ENCODE peak calls at places on chromosome 21, in six cellular contexts. H is CD4-positive, CD25-positive, alpha-beta regulatory T cell; T is right atrium auricular region; Y is pancreas; R is endothelial cell of umbilical vein; V is BE2C. F is an unnamed sample. For H3K36me3 and H3K4me1, the result is how much of the 10 kb centered on the place peaks cover.

GRCh38 chr21:31235671-31236450 is 108.2 kb downstream of the TIAM1 start:
- DNase-seq in H (no peak), T (no peak), Y (no peak), R (no peak), V (no peak), F (no peak)

GRCh38 chr21:38859852-38860251 is 54.1 kb downstream of the ETS2 start:
- DNase-seq in H (no peak), T (no peak), Y (no peak), R (no peak), V (no peak), F (no peak)

GRCh38 chr21:17925000-17925610 is 105.9 kb upstream of the C21orf91 start:
- DNase-seq in H (peak), T (no peak), Y (peak), R (peak), V (peak), F (peak)

GRCh38 chr21:36082140-36082742 is 12.4 kb downstream of the CBR1 start:
- DNase-seq in H (no peak), T (no peak), Y (no peak), R (no peak), V (no peak), F (no peak)

GRCh38 chr21:36330904-36331303 is 10.9 kb downstream of the MORC3 start:
- DNase-seq in H (peak), T (no peak), Y (peak), R (peak), V (peak), F (peak)

GRCh38 chr21:46422636-46423241 is 36.0 kb upstream of the DIP2A start:
- DNase-seq in H (no peak), T (no peak), Y (no peak), R (no peak), V (no peak), F (no peak)

GRCh38 chr21:46125846-46126301 is 28.0 kb downstream of the COL6A2 start:
- DNase-seq in H (no peak), T (no peak), Y (no peak), R (no peak), V (no peak), F (no peak)

GRCh38 chr21:37937668-37938067 is 21.4 kb upstream of the KCNJ6 start:
- DNase-seq in H (no peak), T (no peak), Y (no peak), R (no peak), V (no peak), F (no peak)

GRCh38 chr21:39633770-39634181 is 21.0 kb downstream of the B3GALT5 start:
- DNase-seq in H (no peak), T (no peak), Y (no peak), R (no peak), V (no peak), F (no peak)

GRCh38 chr21:27480841-27481261 is 514.0 kb upstream of the ADAMTS5 start:
- DNase-seq in H (no peak), T (no peak), Y (no peak), R (no peak), V (no peak), F (no peak)

DNA sequence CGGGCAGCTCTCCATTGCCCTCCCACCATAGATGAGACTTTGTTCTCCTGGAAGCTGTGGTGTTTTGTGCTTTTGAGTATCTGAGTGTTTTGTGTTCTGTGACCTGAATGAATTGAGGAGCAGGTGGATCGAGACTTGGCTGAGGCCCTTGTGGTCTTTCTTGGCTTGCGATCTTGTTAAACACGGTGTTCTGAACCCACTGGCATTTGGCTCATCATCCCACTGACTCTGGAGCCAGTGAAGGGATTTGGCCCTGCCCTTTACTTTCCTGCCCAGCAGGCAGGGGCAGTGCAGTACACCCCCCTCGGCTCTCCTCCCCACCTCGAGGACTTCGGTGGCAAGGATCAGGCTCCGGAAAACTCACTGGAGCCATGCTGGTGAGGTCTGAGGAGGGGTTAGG is 30.6 kb downstream of the PKNOX1 start:
- DNase-seq in H (no peak), T (no peak), Y (no peak), R (no peak), V (no peak), F (no peak)
- H3K4me3 ChIP-seq in H (no peak), T (no peak), Y (no peak), R (no peak), V (no peak), F (no peak)

GRCh38 chr21:32335601-32336575 is 37.2 kb downstream of the MRAP start:
- DNase-seq in H (no peak), T (no peak), Y (no peak), R (no peak), V (no peak), F (no peak)

GRCh38 chr21:32336711-32337110 is 38.1 kb downstream of the MRAP start:
- DNase-seq in H (no peak), T (no peak), Y (no peak), R (no peak), V (peak), F (no peak)

GRCh38 chr21:32333953-32334673 is 35.5 kb downstream of the MRAP start:
- DNase-seq in H (no peak), T (no peak), Y (no peak), R (no peak), V (no peak), F (no peak)

GRCh38 chr21:32337206-32337605 is 38.6 kb downstream of the MRAP start:
- DNase-seq in H (no peak), T (no peak), Y (no peak), R (no peak), V (no peak), F (no peak)

GRCh38 chr21:32334980-32335471 is 36.4 kb downstream of the MRAP start:
- DNase-seq in H (no peak), T (no peak), Y (no peak), R (no peak), V (peak), F (no peak)
- H3K36me3 ChIP-seq in H (half or more), T (half or more), Y (under half), R (under half), V (half or more), F (half or more)

GRCh38 chr21:44079846-44080245 is 27.4 kb upstream of the PWP2 start:
- DNase-seq in H (no peak), T (no peak), Y (no peak), R (no peak), V (no peak), F (no peak)
- H3K4me1 ChIP-seq in H (under half), T (under half), Y (under half), R (under half), V (under half), F (under half)

GRCh38 chr21:42304556-42305454 is 10.4 kb downstream of the TFF3 start:
- DNase-seq in H (no peak), T (no peak), Y (no peak), R (no peak), V (no peak), F (no peak)
- H3K4me3 ChIP-seq in H (no peak), T (no peak), Y (no peak), R (no peak), V (no peak), F (no peak)

F was measured in effector memory CD4-positive, alpha-beta T cell.